ENCODE peak calls at places on chromosomes 7 and 10, in nine cellular contexts. O, S, H, D, X, N, P, G and F are unnamed samples. For H3K4me1, the result is how much of the 10 kb centered on the place peaks cover.

GRCh38 chr10:70374775-70375614 is 7.4 kb downstream of the LRRC20 start:
- DNase-seq in O (peak), N (no peak), S (no peak), X (peak), G (no peak), P (no peak), H (peak), D (no peak), F (no peak)

GRCh38 chr7:16999541-17000266 is 117.9 kb upstream of the AGR3 start:
- DNase-seq in H (no peak), P (no peak), S (no peak), O (no peak), X (no peak), D (no peak), G (no peak), N (no peak), F (no peak)

GRCh38 chr7:21425290-21425689 is 2.6 kb upstream of the SP4 start:
- DNase-seq in H (no peak), S (no peak), O (no peak), X (no peak), N (no peak), G (no peak), P (no peak), D (no peak), F (no peak)

GRCh38 chr10:131795761-131796160 is 105.0 kb upstream of the PPP2R2D start:
- DNase-seq in S (no peak), D (no peak), X (no peak), P (no peak), G (no peak), N (no peak), H (no peak), O (no peak), F (no peak)

GRCh38 chr7:111561909-111562732 is at the start of gene IMMP2L:
- DNase-seq in D (peak), N (peak), P (peak), G (peak), H (peak), X (peak), S (peak), O (peak), F (peak)

GRCh38 chr7:98840096-98840495 is 29.7 kb downstream of the TMEM130 start:
- DNase-seq in D (no peak), X (no peak), N (no peak), O (no peak), H (no peak), G (no peak), S (no peak), P (no peak), F (no peak)

GRCh38 chr10:119136084-119136483 is 29.4 kb downstream of the SFXN4 start:
- DNase-seq in G (no peak), S (no peak), D (no peak), O (no peak), N (no peak), P (no peak), H (peak), X (peak), F (peak)

GRCh38 chr10:29502351-29502750 is 132.4 kb downstream of the SVIL start:
- DNase-seq in N (no peak), X (peak), H (no peak), O (no peak), P (no peak), G (no peak), D (no peak), S (no peak), F (no peak)

GRCh38 chr7:25384820-25385560 is 156.7 kb upstream of the NPVF start:
- DNase-seq in X (no peak), H (no peak), G (no peak), S (no peak), O (no peak), P (no peak), D (no peak), N (no peak), F (no peak)

GRCh38 chr7:148927141-148927540 is 43.0 kb upstream of the EZH2 start:
- DNase-seq in D (no peak), G (no peak), X (no peak), N (no peak), O (no peak), S (no peak), P (no peak), H (no peak), F (no peak)

GRCh38 chr10:70652761-70653657 is 19.3 kb upstream of the ADAMTS14 start:
- DNase-seq in G (no peak), D (no peak), P (peak), H (peak), X (peak), N (no peak), S (no peak), O (no peak), F (peak)

GRCh38 chr7:105218939-105219770 is 169.6 kb downstream of the SRPK2 start:
- DNase-seq in H (peak), X (no peak), O (no peak), S (no peak), N (no peak), D (peak), G (no peak), P (no peak), F (no peak)

GRCh38 chr7:50557114-50557513 is 8.1 kb downstream of the DDC start:
- DNase-seq in X (no peak), N (no peak), S (no peak), O (no peak), P (no peak), H (no peak), D (no peak), G (no peak), F (no peak)

GRCh38 chr7:121042899-121043298 is 54.4 kb downstream of the CPED1 start:
- DNase-seq in X (no peak), G (no peak), S (no peak), O (no peak), H (no peak), N (no peak), D (no peak), P (no peak), F (no peak)

GRCh38 chr7:111871283-111871682 is 309.0 kb upstream of the IMMP2L start:
- DNase-seq in N (no peak), S (no peak), D (no peak), P (no peak), X (no peak), H (no peak), G (no peak), O (no peak), F (no peak)

GRCh38 chr10:102280397-102281015 is 35.2 kb downstream of the GBF1 start:
- DNase-seq in N (no peak), O (no peak), G (no peak), D (no peak), P (no peak), H (peak), X (peak), S (no peak), F (peak)

GRCh38 chr10:52652431-52653220 is 120.0 kb downstream of the MBL2 start:
- DNase-seq in P (no peak), H (no peak), O (no peak), D (peak), G (no peak), X (peak), S (no peak), N (no peak), F (peak)

GRCh38 chr7:146764458-146764857 is 647.9 kb downstream of the CNTNAP2 start:
- DNase-seq in X (no peak), H (no peak), O (no peak), S (no peak), N (no peak), D (no peak), G (no peak), P (no peak), F (peak)

GRCh38 chr10:7482992-7483391 is 72.2 kb upstream of the SFMBT2 start:
- DNase-seq in G (no peak), S (no peak), P (no peak), O (no peak), N (no peak), D (no peak), H (no peak), X (no peak), F (no peak)

GRCh38 chr10:72387187-72387586 is 32.5 kb upstream of the DNAJB12 start:
- DNase-seq in X (no peak), D (no peak), O (no peak), H (no peak), N (no peak), G (no peak), S (no peak), P (no peak), F (no peak)

GRCh38 chr10:86401588-86402282 is 35.1 kb upstream of the GRID1 start:
- DNase-seq in S (no peak), D (peak), G (no peak), X (peak), O (peak), N (peak), H (no peak), P (no peak), F (peak)

GRCh38 chr7:27176962-27177794 is 3.1 kb upstream of the HOXA10 start:
- DNase-seq in G (no peak), D (no peak), O (no peak), P (no peak), X (peak), N (no peak), H (no peak), S (no peak), F (no peak)

GRCh38 chr7:113217314-113217713 is 99.0 kb upstream of the SMIM30 start:
- DNase-seq in D (no peak), G (no peak), S (no peak), O (no peak), X (peak), P (no peak), N (no peak), H (no peak), F (no peak)
- H3K4me1 ChIP-seq in D (under half), G (under half), S (under half), O (under half), X (under half), P (under half), N (under half), H (under half), F (under half)

DNA sequence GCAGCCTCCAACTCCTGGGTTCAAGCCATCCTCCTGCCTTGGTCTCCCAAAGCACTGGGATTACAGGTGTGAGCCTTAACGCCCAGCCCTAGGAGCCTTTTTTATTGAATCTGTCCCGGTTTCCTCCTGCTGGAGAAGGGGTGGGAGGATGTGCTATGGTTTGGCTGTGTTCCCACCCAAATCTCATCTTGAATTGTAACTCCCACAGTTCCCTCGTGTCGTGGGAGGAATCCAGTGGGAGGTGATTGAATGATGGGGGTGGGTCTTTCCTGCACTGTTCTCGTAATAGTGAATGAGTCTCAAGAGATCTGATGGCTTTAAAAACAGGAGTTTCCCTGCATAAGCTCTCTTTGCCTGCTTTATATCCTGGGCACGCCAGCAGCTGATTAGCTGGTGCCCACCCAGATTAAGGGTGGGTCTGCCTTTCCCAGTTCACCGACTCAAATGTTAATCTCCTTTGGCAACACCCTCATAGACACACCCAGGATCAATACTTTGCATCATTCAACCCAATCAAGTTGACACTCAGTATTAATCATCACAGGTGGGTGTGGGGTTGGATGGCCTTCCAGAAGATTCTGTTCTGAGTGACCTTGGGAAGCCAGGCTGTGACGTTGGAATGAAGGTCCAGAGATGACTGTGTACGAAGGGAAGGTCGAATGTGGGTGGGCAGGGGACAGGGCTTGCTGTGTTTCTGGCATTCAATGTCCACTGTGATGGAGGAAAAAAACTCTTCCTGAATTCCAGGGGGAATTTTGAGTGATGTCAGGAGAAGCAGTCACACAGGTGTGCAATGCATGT is 33.8 kb upstream of the CUX1 start:
- DNase-seq in P (no peak), S (no peak), H (no peak), X (no peak), G (no peak), D (no peak), O (no peak), N (no peak), F (no peak)
- H3K9ac ChIP-seq in P (no peak), S (no peak), H (no peak), X (no peak), G (no peak), D (no peak), O (no peak), N (no peak), F (no peak)

DNA sequence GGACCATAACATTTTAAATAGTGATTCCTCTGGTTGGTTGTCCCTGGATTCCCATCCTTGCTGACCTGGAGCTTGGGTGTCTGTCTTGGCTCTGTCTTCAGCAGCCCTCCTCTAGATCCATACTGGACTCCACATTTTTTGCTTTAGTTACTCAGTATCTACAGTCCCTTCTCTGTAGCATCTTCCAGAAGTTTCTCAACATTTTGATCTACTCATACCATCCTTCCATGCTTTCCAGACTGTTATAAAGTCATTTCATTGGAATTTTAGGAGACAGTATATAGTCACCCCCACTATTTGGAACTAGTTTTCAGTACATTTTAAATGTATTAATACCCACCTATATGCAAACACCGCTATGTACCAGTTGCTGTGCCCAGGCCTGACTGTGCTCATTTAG is 25.8 kb downstream of the APBB1IP start:
- DNase-seq in H (no peak), G (no peak), O (no peak), D (no peak), X (peak), S (no peak), N (no peak), P (no peak), F (no peak)
- H3K4me1 ChIP-seq in H (under half), G (under half), O (under half), D (under half), X (under half), S (under half), N (under half), P (under half), F (under half)

DNA sequence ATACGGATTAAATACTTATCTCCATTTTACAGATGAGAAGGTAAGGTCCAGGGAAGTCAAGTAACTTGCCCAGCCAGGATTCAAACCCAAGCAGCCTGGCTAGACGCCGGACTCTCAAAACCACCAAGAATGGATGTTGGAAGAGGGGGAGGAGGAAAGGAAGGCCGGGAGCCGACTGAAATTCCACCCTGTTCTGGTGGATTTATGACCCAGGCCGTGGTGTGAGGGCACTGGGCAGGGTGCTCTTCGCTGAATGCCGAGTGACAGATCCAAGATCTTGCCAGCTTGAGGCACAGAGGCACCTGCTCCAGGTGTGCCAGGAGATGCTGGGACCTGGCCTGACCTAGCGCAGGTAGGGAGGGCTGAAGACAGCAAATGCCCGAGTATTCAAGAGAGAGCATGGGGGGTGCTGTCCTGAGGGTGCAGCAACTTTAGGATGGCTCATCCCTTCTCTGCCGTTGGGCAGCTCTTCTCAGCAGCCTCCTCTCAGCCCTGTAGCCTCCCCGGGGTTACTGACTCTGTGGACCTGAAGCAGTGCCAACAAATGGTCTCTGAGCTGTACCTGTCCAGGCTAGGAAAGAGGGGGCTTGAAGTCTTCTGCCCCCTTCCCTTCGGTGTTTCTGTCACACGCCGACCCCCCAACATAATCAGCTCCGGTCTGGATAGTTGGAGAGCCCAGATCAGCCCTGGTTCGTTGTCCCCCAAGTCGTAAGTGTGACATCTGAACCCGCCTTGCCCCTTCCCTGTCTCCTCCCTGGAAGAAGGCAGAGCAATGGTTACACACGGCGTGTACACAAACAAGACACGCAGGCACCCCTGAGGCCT is 713 bp downstream of the LOXL4 start:
- DNase-seq in P (no peak), S (no peak), G (no peak), H (no peak), O (no peak), X (peak), D (no peak), N (no peak), F (peak)
- H3K9ac ChIP-seq in P (no peak), S (peak), G (peak), H (peak), O (no peak), X (peak), D (peak), N (no peak), F (peak)

GRCh38 chr10:34297551-34298370 is 517.3 kb downstream of the PARD3 start:
- DNase-seq in P (no peak), D (peak), S (no peak), N (no peak), O (no peak), X (no peak), G (no peak), H (peak), F (no peak)
- H3K4me1 ChIP-seq in P (under half), D (under half), S (under half), N (under half), O (under half), X (under half), G (under half), H (under half), F (under half)

DNA sequence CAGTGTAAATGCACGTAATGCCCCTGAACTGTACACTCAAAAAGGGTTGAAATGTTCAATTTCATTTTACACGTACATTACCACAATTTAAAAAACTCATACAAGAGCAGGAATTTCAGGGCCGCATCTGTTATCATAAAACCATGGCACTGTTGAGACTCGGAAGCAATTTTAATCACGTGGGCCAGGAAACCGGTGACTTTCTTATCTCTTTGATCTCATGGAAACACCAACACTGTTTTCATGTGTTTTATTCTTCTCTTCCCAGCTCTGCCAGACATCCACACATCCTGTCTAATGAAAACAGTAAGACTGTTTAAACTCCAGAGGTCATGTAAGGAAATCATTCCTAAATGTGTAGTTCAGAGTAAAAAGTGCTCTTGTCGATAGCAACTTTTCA is 35.9 kb downstream of the PTPRE start:
- DNase-seq in O (no peak), D (no peak), H (no peak), X (no peak), N (no peak), G (no peak), S (no peak), P (no peak), F (no peak)
- H3K9ac ChIP-seq in O (no peak), D (no peak), H (no peak), X (no peak), N (no peak), G (no peak), S (no peak), P (no peak), F (no peak)

GRCh38 chr10:48460148-48460545 is 144.7 kb downstream of the ARHGAP22 start:
- DNase-seq in G (no peak), P (no peak), S (no peak), H (no peak), O (no peak), X (no peak), D (no peak), N (no peak), F (no peak)

GRCh38 chr10:48456808-48457761 is 147.8 kb downstream of the ARHGAP22 start:
- DNase-seq in N (no peak), P (peak), D (no peak), X (no peak), H (no peak), S (no peak), G (no peak), O (peak), F (no peak)

GRCh38 chr10:48459270-48460147 is 145.4 kb downstream of the ARHGAP22 start:
- DNase-seq in G (no peak), X (no peak), S (no peak), H (no peak), P (peak), N (no peak), O (peak), D (no peak), F (no peak)

GRCh38 chr10:48457949-48458661 is 146.8 kb downstream of the ARHGAP22 start:
- DNase-seq in G (no peak), H (no peak), D (no peak), P (no peak), X (no peak), S (no peak), N (no peak), O (peak), F (no peak)

GRCh38 chr10:48458662-48459048 is 146.2 kb downstream of the ARHGAP22 start:
- DNase-seq in G (no peak), N (no peak), D (no peak), S (no peak), H (no peak), O (peak), P (no peak), X (no peak), F (no peak)
- H3K4me1 ChIP-seq in G (under half), N (under half), D (under half), S (under half), H (under half), O (under half), P (half or more), X (under half), F (under half)

GRCh38 chr7:44309271-44310091 is 15.9 kb downstream of the CAMK2B start:
- DNase-seq in O (peak), N (peak), D (peak), S (peak), P (peak), H (peak), X (peak), G (no peak), F (peak)
- H3K9ac ChIP-seq in O (no peak), N (no peak), D (no peak), S (peak), P (no peak), H (no peak), X (peak), G (no peak), F (peak)